ENCODE peak calls at places on chromosomes 16 and 17, in five cellular contexts. K, L, Q, Z and E are unnamed samples. For H3K4me1 and H3K9me3, the result is how much of the 10 kb centered on the place peaks cover.

GRCh38 chr17:66149562-66149961 is 42.4 kb downstream of the CEP112 start:
- DNase-seq in K (no peak), L (no peak), Q (no peak), Z (no peak), E (no peak)

GRCh38 chr16:5951486-5951885 is 853.9 kb upstream of the EEF2KMT start:
- DNase-seq in K (no peak), L (no peak), Q (no peak), Z (peak), E (no peak)

GRCh38 chr16:84362410-84362809 is 5.9 kb upstream of the ATP2C2 start:
- DNase-seq in K (no peak), L (no peak), Q (peak), Z (no peak), E (no peak)

GRCh38 chr16:64290461-64290860 is 831.4 kb downstream of the CDH11 start:
- DNase-seq in K (no peak), L (no peak), Q (no peak), Z (no peak), E (no peak)

GRCh38 chr16:13041180-13041579 is 139.8 kb downstream of the SHISA9 start:
- DNase-seq in K (no peak), L (no peak), Q (no peak), Z (no peak), E (no peak)

GRCh38 chr17:3316836-3317235 is 18.7 kb upstream of the OR3A1 start:
- DNase-seq in K (no peak), L (no peak), Q (no peak), Z (no peak), E (no peak)

GRCh38 chr17:42759982-42760651 is 910 bp upstream of the RAMP2 start:
- DNase-seq in K (no peak), L (no peak), Q (no peak), Z (no peak), E (no peak)

GRCh38 chr17:35731932-35732805 is 730 bp downstream of the RASL10B start:
- DNase-seq in K (no peak), L (no peak), Q (no peak), Z (no peak), E (no peak)

GRCh38 chr17:73027130-73027741 is 65.3 kb downstream of the SLC39A11 start:
- DNase-seq in K (no peak), L (no peak), Q (no peak), Z (no peak), E (no peak)

GRCh38 chr16:49854227-49855203 is 1.4 kb downstream of the ZNF423 start:
- DNase-seq in K (no peak), L (peak), Q (peak), Z (no peak), E (no peak)

GRCh38 chr16:27472091-27473020 is 70.4 kb downstream of the IL21R start:
- DNase-seq in K (no peak), L (no peak), Q (no peak), Z (no peak), E (no peak)

GRCh38 chr17:50056217-50056960 is 479 bp downstream of the ITGA3 start:
- DNase-seq in K (peak), L (peak), Q (peak), Z (peak), E (peak)

GRCh38 chr16:88657371-88657770 is 5.5 kb downstream of the MVD start:
- DNase-seq in K (no peak), L (no peak), Q (no peak), Z (no peak), E (no peak)

GRCh38 chr17:79629548-79630049 is 18.7 kb upstream of the RBFOX3 start:
- DNase-seq in K (no peak), L (no peak), Q (no peak), Z (no peak), E (peak)

GRCh38 chr16:58329147-58329546 is 34.3 kb upstream of the PRSS54 start:
- DNase-seq in K (no peak), L (no peak), Q (no peak), Z (peak), E (no peak)

GRCh38 chr17:31570231-31570630 is 178.8 kb downstream of the RAB11FIP4 start:
- DNase-seq in K (no peak), L (no peak), Q (no peak), Z (no peak), E (no peak)
- H3K4me1 ChIP-seq in K (under half), L (under half), Q (under half), Z (under half), E (half or more)

GRCh38 chr17:22484826-22485225 is 792.5 kb downstream of the KCNJ18 start:
- DNase-seq in K (no peak), L (no peak), Q (no peak), Z (no peak), E (no peak)

GRCh38 chr17:22492331-22492730 is 800.0 kb downstream of the KCNJ18 start:
- DNase-seq in K (no peak), L (no peak), Q (no peak), Z (no peak), E (no peak)

GRCh38 chr17:22490399-22490798 is 798.1 kb downstream of the KCNJ18 start:
- DNase-seq in K (no peak), L (no peak), Q (no peak), Z (no peak), E (no peak)
- H3K9me3 ChIP-seq in K (under half), L (under half), Q (under half), Z (under half), E (under half)

GRCh38 chr16:71262391-71262790 is 26.8 kb downstream of the CMTR2 start:
- DNase-seq in K (no peak), L (no peak), Q (no peak), Z (no peak), E (no peak)

GRCh38 chr16:71260995-71261394 is 28.2 kb downstream of the CMTR2 start:
- DNase-seq in K (no peak), L (no peak), Q (no peak), Z (no peak), E (no peak)

GRCh38 chr16:71258371-71258770 is 27.8 kb upstream of the HYDIN start:
- DNase-seq in K (no peak), L (no peak), Q (no peak), Z (no peak), E (no peak)

GRCh38 chr16:71259086-71259485 is 28.6 kb upstream of the HYDIN start:
- DNase-seq in K (no peak), L (no peak), Q (no peak), Z (no peak), E (no peak)

GRCh38 chr16:71263581-71263980 is 25.6 kb downstream of the CMTR2 start:
- DNase-seq in K (no peak), L (no peak), Q (no peak), Z (no peak), E (no peak)
- H3K4me1 ChIP-seq in K (under half), L (under half), Q (under half), Z (under half), E (under half)

GRCh38 chr17:5181509-5182305 is 10.0 kb downstream of the ZNF594 start:
- DNase-seq in K (no peak), L (no peak), Q (no peak), Z (no peak), E (no peak)

GRCh38 chr17:5179003-5179402 is 12.7 kb downstream of the ZNF594 start:
- DNase-seq in K (no peak), L (no peak), Q (no peak), Z (no peak), E (no peak)

GRCh38 chr17:5183410-5183793 is 8.3 kb downstream of the ZNF594 start:
- DNase-seq in K (no peak), L (no peak), Q (no peak), Z (no peak), E (no peak)

GRCh38 chr17:5182597-5183409 is 8.9 kb downstream of the ZNF594 start:
- DNase-seq in K (no peak), L (no peak), Q (no peak), Z (no peak), E (no peak)

DNA sequence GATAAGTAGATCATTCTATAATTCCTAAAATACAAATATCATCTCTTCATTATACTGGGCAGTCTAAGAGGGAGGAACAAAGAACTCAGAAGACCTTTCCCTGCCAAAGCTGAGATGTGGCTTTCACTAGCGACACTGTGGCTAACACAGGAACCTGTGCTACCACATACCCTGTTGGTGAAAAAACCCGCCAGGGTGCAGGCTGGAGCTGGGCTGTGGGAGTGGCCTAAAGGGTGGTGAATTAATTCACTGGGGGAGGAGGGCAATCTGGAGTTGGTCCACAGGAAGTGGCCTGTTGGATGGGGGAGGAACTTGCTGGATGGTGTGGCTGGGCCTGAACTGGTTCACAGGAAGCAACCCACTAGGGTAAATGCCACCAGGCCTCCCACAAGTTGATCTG is 7.4 kb downstream of the ZNF594 start:
- DNase-seq in K (no peak), L (no peak), Q (no peak), Z (no peak), E (no peak)
- H3K9me3 ChIP-seq in K (half or more), L (half or more), Q (half or more), Z (half or more), E (half or more)